ENCODE peak calls at places on chromosomes 2 and 18, in six cellular contexts. E, N, T, L, F and V are unnamed samples.
A peak's percentile ranks its signal among the peaks of the same experiment; 100 is the strongest.

GRCh38 chr2:149858916-149859634 is 271.5 kb upstream of the MMADHC start:
- DNase-seq in E (peak; percentile 46), N (no peak), T (peak; percentile 76), L (no peak), F (no peak), V (peak; percentile 69)

GRCh38 chr2:176081993-176082884 is 1.5 kb downstream of the EVX2 start:
- DNase-seq in E (no peak), N (no peak), T (no peak), L (no peak), F (no peak), V (no peak)

GRCh38 chr2:71505086-71505769 is 51.9 kb downstream of the DYSF start:
- DNase-seq in E (peak; percentile 72), N (no peak), T (no peak), L (peak; percentile 51), F (no peak), V (no peak)

GRCh38 chr18:74402806-74403433 is 54.2 kb downstream of the DIPK1C start:
- DNase-seq in E (no peak), N (peak; percentile 19), T (no peak), L (no peak), F (no peak), V (no peak)

GRCh38 chr18:57433492-57434176 is 1.5 kb upstream of the ONECUT2 start:
- DNase-seq in E (no peak), N (no peak), T (no peak), L (no peak), F (no peak), V (no peak)

GRCh38 chr18:37299471-37300304 is 265.9 kb downstream of the CELF4 start:
- DNase-seq in E (peak; percentile 99), N (peak; percentile 85), T (peak; percentile 96), L (peak; percentile 77), F (no peak), V (peak; percentile 95)

GRCh38 chr2:18516112-18516511 is 44.3 kb downstream of the RDH14 start:
- DNase-seq in E (peak; percentile 79), N (no peak), T (peak; percentile 26), L (no peak), F (no peak), V (peak; percentile 84)

GRCh38 chr2:120531365-120531764 is 185.4 kb downstream of the INHBB start:
- DNase-seq in E (peak; percentile 64), N (no peak), T (peak; percentile 47), L (no peak), F (no peak), V (no peak)

GRCh38 chr2:144143294-144144092 is 376.4 kb downstream of the ZEB2 start:
- DNase-seq in E (no peak), N (no peak), T (no peak), L (no peak), F (no peak), V (no peak)

GRCh38 chr2:237254911-237255578 is 158.9 kb downstream of the COL6A3 start:
- DNase-seq in E (peak; percentile 87), N (no peak), T (peak; percentile 92), L (no peak), F (no peak), V (peak; percentile 89)

GRCh38 chr2:7572460-7572859 is 655.2 kb downstream of the RNF144A start:
- DNase-seq in E (no peak), N (no peak), T (no peak), L (no peak), F (no peak), V (no peak)

GRCh38 chr2:28895189-28895893 is 874 bp downstream of the WDR43 start:
- DNase-seq in E (peak; percentile 33), N (no peak), T (peak; percentile 53), L (peak; percentile 27), F (no peak), V (peak; percentile 35)

GRCh38 chr2:23706613-23707078 is 220.3 kb downstream of the ATAD2B start:
- DNase-seq in E (no peak), N (no peak), T (no peak), L (no peak), F (no peak), V (no peak)

GRCh38 chr2:191721331-191721730 is 43.4 kb downstream of the NABP1 start:
- DNase-seq in E (no peak), N (no peak), T (no peak), L (no peak), F (no peak), V (no peak)

GRCh38 chr2:1995987-1996386 is 251.7 kb upstream of the PXDN start:
- DNase-seq in E (peak; percentile 4), N (no peak), T (no peak), L (no peak), F (no peak), V (peak; percentile 90)

GRCh38 chr18:32383040-32383819 is 87.5 kb downstream of the GAREM1 start:
- DNase-seq in E (peak; percentile 93), N (no peak), T (peak; percentile 99), L (no peak), F (no peak), V (peak; percentile 86)

GRCh38 chr2:147541314-147541713 is 303.5 kb upstream of the ACVR2A start:
- DNase-seq in E (no peak), N (no peak), T (no peak), L (no peak), F (no peak), V (no peak)

GRCh38 chr2:237075749-237076599 is 9.7 kb upstream of the COPS8 start:
- DNase-seq in E (no peak), N (peak; percentile 34), T (no peak), L (no peak), F (peak; percentile 84), V (no peak)

GRCh38 chr18:55355220-55355619 is 232.8 kb downstream of the TCF4 start:
- DNase-seq in E (no peak), N (no peak), T (no peak), L (no peak), F (no peak), V (no peak)

GRCh38 chr18:55354795-55355194 is 233.2 kb downstream of the TCF4 start:
- DNase-seq in E (no peak), N (no peak), T (peak; percentile 25), L (no peak), F (no peak), V (peak; percentile 33)

GRCh38 chr18:55351980-55352714 is 235.8 kb downstream of the TCF4 start:
- DNase-seq in E (peak; percentile 10), N (no peak), T (no peak), L (no peak), F (no peak), V (no peak)

GRCh38 chr18:55353806-55354205 is 234.2 kb downstream of the TCF4 start:
- DNase-seq in E (no peak), N (no peak), T (no peak), L (no peak), F (no peak), V (no peak)

DNA sequence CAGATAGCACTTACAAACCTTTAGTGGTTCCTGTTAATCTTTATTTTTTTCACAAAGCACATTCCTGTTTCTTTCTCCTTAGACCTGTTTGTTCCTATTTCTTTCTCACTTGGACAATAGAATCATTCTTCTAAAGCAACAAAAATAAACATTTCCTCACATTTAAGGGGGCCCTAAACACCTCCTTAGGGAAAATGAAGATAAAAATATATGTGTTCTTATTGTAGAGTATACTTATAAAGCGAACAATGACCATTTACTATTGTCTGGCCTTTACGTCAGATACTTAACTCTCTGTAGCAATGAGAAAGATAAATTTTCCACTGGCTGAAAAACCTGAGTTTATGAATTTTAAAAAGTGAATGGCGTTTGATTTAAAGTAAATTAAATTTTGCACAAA is 234.6 kb downstream of the TCF4 start:
- DNase-seq in E (no peak), N (no peak), T (no peak), L (no peak), F (no peak), V (no peak)
- H3K4me3 ChIP-seq in E (no peak overlapping the region), N (no peak overlapping the region), T (no peak overlapping the region), L (no peak overlapping the region), F (no peak overlapping the region), V (no peak overlapping the region)

DNA sequence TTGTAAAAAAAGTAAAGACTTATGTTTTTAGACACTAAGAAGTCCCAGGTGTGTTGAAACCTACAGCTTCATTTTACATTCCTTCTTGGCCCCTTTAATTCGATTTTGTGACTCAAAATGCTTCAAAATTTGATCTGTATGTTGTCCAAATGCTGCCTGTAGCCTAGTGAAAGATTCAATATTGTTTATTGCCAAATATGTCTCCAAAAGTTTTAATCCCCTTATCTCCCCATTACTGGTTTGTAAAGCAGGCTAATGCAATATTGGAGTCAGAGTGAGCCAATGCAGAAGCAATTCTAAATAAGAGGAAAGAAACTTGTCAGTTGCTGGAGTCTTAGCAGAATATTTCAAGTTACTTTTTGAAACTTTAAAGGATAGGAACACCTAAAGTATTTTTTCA is 287.0 kb upstream of the ZC3H15 start:
- DNase-seq in E (no peak), N (no peak), T (no peak), L (no peak), F (no peak), V (no peak)
- TF ChIP-seq CTCF in E (no peak), N (no peak), T (no peak), L (no peak), F (no peak), V (no peak)

GRCh38 chr2:44778671-44779476 is 162.6 kb upstream of the SIX3 start:
- DNase-seq in E (no peak), N (no peak), T (no peak), L (no peak), F (no peak), V (no peak)
- H3K4me3 ChIP-seq in E (no peak overlapping the region), N (no peak overlapping the region), T (no peak overlapping the region), L (no peak overlapping the region), F (no peak overlapping the region), V (no peak overlapping the region)

GRCh38 chr2:182667321-182667695 is 48.7 kb upstream of the DNAJC10 start:
- DNase-seq in E (no peak), N (no peak), T (no peak), L (no peak), F (no peak), V (no peak)
- TF ChIP-seq CTCF in E (no peak), N (no peak), T (no peak), L (no peak), F (no peak), V (no peak)

GRCh38 chr18:55338955-55339662 is 248.9 kb downstream of the TCF4 start:
- DNase-seq in E (peak; percentile 34), N (no peak), T (peak; percentile 53), L (no peak), F (no peak), V (no peak)
- H3K4me3 ChIP-seq in E (no peak overlapping the region), N (no peak overlapping the region), T (no peak overlapping the region), L (no peak overlapping the region), F (no peak overlapping the region), V (no peak overlapping the region)

GRCh38 chr2:40364143-40364903 is 87.6 kb downstream of the SLC8A1 start:
- DNase-seq in E (peak; percentile 60), N (no peak), T (peak; percentile 73), L (no peak), F (no peak), V (peak; percentile 58)
- TF ChIP-seq CTCF in E (no peak), N (no peak), T (no peak), L (no peak), F (no peak), V (no peak)